ENCODE peak calls at places on chromosomes 5 and 9, in eight cellular contexts. X, G, E, D, Y, T, J and N are unnamed samples.

GRCh38 chr5:96175090-96175489 is 213.4 kb upstream of the ELL2 start:
- DNase-seq in Y (peak; percentile 28), D (no peak), G (no peak), X (no peak), E (no peak), T (no peak), J (no peak), N (no peak)

GRCh38 chr9:31894008-31894407 is 490.4 kb upstream of the ACO1 start:
- DNase-seq in E (no peak), T (no peak), D (no peak), Y (no peak), J (no peak), G (no peak), X (no peak), N (no peak)

GRCh38 chr5:142040285-142040684 is 27.5 kb upstream of the GNPDA1 start:
- DNase-seq in Y (no peak), T (no peak), X (no peak), D (no peak), E (no peak), J (no peak), G (no peak), N (no peak)

GRCh38 chr5:139863855-139864558 is 68.4 kb downstream of the PSD2 start:
- DNase-seq in E (peak; percentile 41), T (no peak), Y (peak; percentile 80), G (peak; percentile 86), J (peak; percentile 62), X (peak; percentile 61), D (peak; percentile 73), N (peak; percentile 74)

GRCh38 chr5:92951746-92952145 is 629.3 kb downstream of the NR2F1-AS1 start:
- DNase-seq in T (no peak), G (no peak), D (no peak), E (no peak), X (no peak), J (no peak), Y (no peak), N (no peak)

GRCh38 chr5:175748650-175749049 is 90.8 kb downstream of the HRH2 start:
- DNase-seq in G (no peak), X (no peak), E (no peak), J (no peak), T (no peak), Y (no peak), D (no peak), N (no peak)

GRCh38 chr5:75130818-75131349 is 78.5 kb upstream of the GCNT4 start:
- DNase-seq in T (no peak), Y (no peak), G (no peak), X (no peak), D (no peak), J (no peak), E (no peak), N (no peak)

GRCh38 chr5:179124329-179124852 is 64.2 kb downstream of the ZNF354C start:
- DNase-seq in T (no peak), D (no peak), Y (no peak), E (no peak), X (no peak), G (no peak), J (no peak), N (no peak)

GRCh38 chr5:127766556-127767335 is 63.6 kb downstream of the CCDC192 start:
- DNase-seq in T (no peak), J (no peak), E (peak; percentile 24), Y (no peak), D (no peak), G (no peak), X (no peak), N (no peak)

GRCh38 chr5:39256472-39256871 is 37.1 kb upstream of the FYB1 start:
- DNase-seq in J (no peak), D (no peak), Y (peak; percentile 67), X (no peak), G (no peak), T (no peak), E (peak; percentile 89), N (no peak)

GRCh38 chr9:99106044-99106375 is 1.1 kb downstream of the TGFBR1 start:
- DNase-seq in Y (no peak), X (no peak), T (no peak), J (no peak), D (no peak), E (no peak), G (no peak), N (no peak)

GRCh38 chr9:99103909-99104458 is 929 bp upstream of the TGFBR1 start:
- DNase-seq in X (peak; percentile 55), E (peak; percentile 61), G (peak; percentile 40), T (no peak), J (peak; percentile 17), Y (no peak), D (no peak), N (no peak)

GRCh38 chr9:99104459-99105151 is at the start of gene TGFBR1:
- DNase-seq in T (peak; percentile 80), X (peak; percentile 90), Y (peak; percentile 87), J (peak; percentile 93), G (peak; percentile 84), E (peak; percentile 89), D (peak; percentile 98), N (peak; percentile 94)

GRCh38 chr9:99103505-99103904 is 1.4 kb upstream of the TGFBR1 start:
- DNase-seq in E (peak; percentile 9), X (peak; percentile 30), G (no peak), Y (no peak), D (no peak), J (no peak), T (no peak), N (no peak)

GRCh38 chr9:99105152-99106043 is 485 bp downstream of the TGFBR1 start:
- DNase-seq in G (peak; percentile 50), X (peak; percentile 65), J (peak; percentile 43), E (peak; percentile 73), D (peak; percentile 93), T (no peak), Y (peak; percentile 69), N (peak; percentile 82)
- TF ChIP-seq POLR2A in G (no peak), X (no peak), J (peak; percentile 54), E (peak; percentile 74), D (no peak), T (no peak), Y (peak; percentile 63), N (no peak)

GRCh38 chr9:133147412-133148271 is 16.1 kb downstream of the GBGT1 start:
- DNase-seq in G (peak; percentile 91), X (peak; percentile 78), Y (peak; percentile 94), D (peak; percentile 89), T (peak; percentile 58), E (peak; percentile 32), J (peak; percentile 72), N (peak; percentile 85)
- H3K4me3 ChIP-seq in G (peak overlapping the region; percentile 63), X (peak overlapping the region; percentile 62), Y (peak overlapping the region; percentile 77), D (peak overlapping the region; percentile 58), T (peak overlapping the region; percentile 73), E (peak overlapping the region; percentile 74), J (peak overlapping the region; percentile 63), N (peak overlapping the region; percentile 75)

GRCh38 chr5:154190652-154191304 is at the start of gene GALNT10:
- DNase-seq in D (peak; percentile 88), J (peak; percentile 46), E (peak; percentile 66), X (peak; percentile 38), G (no peak), Y (peak; percentile 59), T (no peak), N (peak; percentile 69)
- TF ChIP-seq POLR2A in D (no peak), J (no peak), E (peak; percentile 87), X (peak; percentile 29), G (no peak), Y (peak; percentile 55), T (peak; percentile 36), N (no peak)

DNA sequence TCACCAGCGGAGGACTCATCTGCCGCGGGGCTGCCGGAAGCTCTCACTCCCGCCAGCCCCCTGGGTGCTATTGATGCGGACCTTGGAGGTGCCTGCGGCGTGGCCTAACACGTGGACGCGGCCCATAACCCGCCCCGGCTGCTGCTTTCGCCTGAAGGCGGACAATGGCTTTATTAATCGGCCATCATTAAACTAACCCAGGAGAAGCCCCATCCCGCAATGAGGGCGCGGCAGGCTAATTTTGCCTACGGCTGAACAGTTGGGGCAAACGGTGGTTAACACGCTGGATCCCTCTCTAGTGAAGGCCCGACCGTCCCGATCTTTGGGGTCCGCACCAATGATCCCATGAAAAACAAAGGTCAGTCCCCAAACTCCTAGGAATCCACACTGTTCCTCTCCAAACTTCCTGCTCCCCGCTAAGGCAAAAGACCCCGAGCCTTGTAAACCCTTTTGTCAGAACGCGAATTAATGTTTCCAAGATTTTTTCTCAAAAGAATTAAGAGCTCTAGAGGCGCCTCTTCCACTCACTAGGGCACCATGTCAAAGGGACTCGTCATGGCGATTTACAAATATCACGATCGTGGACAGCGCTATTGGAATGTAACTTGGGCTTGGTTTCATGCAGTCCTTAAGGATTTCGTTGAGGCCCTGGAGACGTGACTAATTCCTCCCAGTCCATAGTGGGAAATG is 193.2 kb downstream of the MEF2C start:
- DNase-seq in E (no peak), Y (no peak), T (no peak), J (no peak), G (no peak), D (no peak), X (no peak), N (no peak)
- H3K4me3 ChIP-seq in E (no peak overlapping the region), Y (no peak overlapping the region), T (no peak overlapping the region), J (no peak overlapping the region), G (peak overlapping the region; percentile 15), D (no peak overlapping the region), X (no peak overlapping the region), N (no peak overlapping the region)

GRCh38 chr9:34179528-34180138 is 790 bp downstream of the UBAP1 start:
- DNase-seq in Y (peak; percentile 58), X (no peak), T (no peak), G (no peak), J (peak; percentile 7), E (peak; percentile 61), D (no peak), N (peak; percentile 43)
- TF ChIP-seq POLR2A in Y (no peak), X (no peak), T (no peak), G (no peak), J (no peak), E (no peak), D (no peak), N (no peak)

GRCh38 chr9:86128235-86128822 is 29.0 kb upstream of the GOLM1 start:
- DNase-seq in Y (no peak), J (no peak), G (no peak), X (no peak), E (no peak), D (no peak), T (no peak), N (no peak)

GRCh38 chr9:86122309-86122708 is 23.0 kb upstream of the GOLM1 start:
- DNase-seq in X (no peak), J (no peak), G (no peak), D (no peak), E (no peak), T (no peak), Y (peak; percentile 31), N (no peak)

GRCh38 chr9:86126998-86127972 is 27.9 kb upstream of the GOLM1 start:
- DNase-seq in T (peak; percentile 68), X (no peak), D (peak; percentile 65), G (peak; percentile 23), J (peak; percentile 57), E (peak; percentile 74), Y (peak; percentile 98), N (peak; percentile 89)
- H3K4me3 ChIP-seq in T (no peak overlapping the region), X (no peak overlapping the region), D (no peak overlapping the region), G (no peak overlapping the region), J (no peak overlapping the region), E (no peak overlapping the region), Y (no peak overlapping the region), N (no peak overlapping the region)